ENCODE peak calls at places on chromosomes 11 and 22, in four cellular contexts. F, V, N and D are unnamed samples.

GRCh38 chr11:19735512-19735911 is 22.9 kb downstream of the NAV2 start:
- DNase-seq in V (peak), N (no peak), F (no peak), D (no peak)

GRCh38 chr22:20296598-20296997 is 23.3 kb downstream of the DGCR6L start:
- DNase-seq in N (no peak), V (peak), F (no peak), D (no peak)

GRCh38 chr22:25847451-25847850 is 105.5 kb downstream of the MYO18B start:
- DNase-seq in V (no peak), F (no peak), N (no peak), D (no peak)

GRCh38 chr11:122344281-122344680 is 228.3 kb upstream of the BLID start:
- DNase-seq in F (no peak), N (no peak), V (peak), D (no peak)

GRCh38 chr11:81237139-81237538 is 1496.5 kb downstream of the FAM181B start:
- DNase-seq in F (no peak), V (peak), N (peak), D (peak)

GRCh38 chr11:85526564-85526963 is 100.6 kb downstream of the DLG2 start:
- DNase-seq in N (no peak), F (no peak), V (no peak), D (no peak)

GRCh38 chr11:78832226-78832947 is 257.7 kb upstream of the NARS2 start:
- DNase-seq in N (no peak), F (no peak), V (no peak), D (no peak)

GRCh38 chr11:12269104-12269441 is 108.3 kb upstream of the PARVA start:
- DNase-seq in N (no peak), V (no peak), F (no peak), D (peak)

GRCh38 chr11:116605543-116605942 is 167.2 kb downstream of the BUD13 start:
- DNase-seq in N (peak), F (peak), V (peak), D (peak)

GRCh38 chr22:31630331-31631329 is 31.4 kb downstream of the PISD start:
- DNase-seq in F (peak), N (peak), V (peak), D (peak)

GRCh38 chr11:37353192-37353591 is 755.2 kb upstream of the RAG2 start:
- DNase-seq in V (no peak), F (no peak), N (no peak), D (no peak)

GRCh38 chr11:130031945-130032344 is 29.3 kb upstream of the PRDM10 start:
- DNase-seq in F (no peak), N (no peak), V (no peak), D (no peak)

GRCh38 chr11:117000039-117000740 is 98.0 kb downstream of the SIK3 start:
- DNase-seq in N (no peak), F (no peak), V (no peak), D (no peak)

GRCh38 chr11:102470257-102470656 is 17.7 kb upstream of the TMEM123 start:
- DNase-seq in F (no peak), N (no peak), V (no peak), D (no peak)

GRCh38 chr11:45993438-45994064 is 71.1 kb downstream of the LARGE2 start:
- DNase-seq in V (peak), F (peak), N (no peak), D (no peak)
- H3K9ac ChIP-seq in V (no peak), F (no peak), N (no peak), D (no peak)

GRCh38 chr11:113831314-113831713 is 44.1 kb downstream of the USP28 start:
- DNase-seq in F (no peak), V (no peak), N (no peak), D (no peak)
- H3K9ac ChIP-seq in F (no peak), V (no peak), N (no peak), D (no peak)

DNA sequence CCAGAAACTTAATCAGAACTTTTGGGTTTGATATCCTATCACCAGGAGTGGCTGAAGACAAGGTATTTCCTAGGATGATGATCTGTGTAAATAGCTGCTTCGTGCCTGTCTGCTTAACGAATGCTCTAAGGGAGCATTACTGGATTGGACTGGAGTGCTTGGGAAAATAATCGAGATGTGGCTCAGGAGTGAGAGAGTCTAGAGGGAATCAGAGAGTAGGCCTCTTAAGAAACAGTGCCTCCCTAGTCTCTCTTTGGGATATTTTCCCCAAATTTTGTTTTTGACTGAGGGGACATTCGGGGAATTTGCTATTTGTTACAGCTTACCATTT is 2.5 kb downstream of the MAML2 start:
- DNase-seq in F (no peak), V (peak), N (no peak), D (no peak)
- H3K9ac ChIP-seq in F (no peak), V (peak), N (no peak), D (no peak)

GRCh38 chr22:38345782-38346181 is 28.5 kb upstream of the CSNK1E start:
- DNase-seq in F (peak), N (no peak), V (no peak), D (no peak)

GRCh38 chr22:38347944-38348750 is 30.9 kb upstream of the CSNK1E start:
- DNase-seq in F (peak), V (no peak), N (no peak), D (no peak)

GRCh38 chr22:38346506-38346905 is 29.3 kb upstream of the CSNK1E start:
- DNase-seq in N (no peak), V (no peak), F (peak), D (no peak)

GRCh38 chr22:38348751-38349496 is 31.7 kb upstream of the CSNK1E start:
- DNase-seq in F (peak), V (no peak), N (no peak), D (no peak)

GRCh38 chr22:38347181-38347943 is 30.1 kb upstream of the CSNK1E start:
- DNase-seq in F (peak), N (no peak), V (no peak), D (no peak)
- H3K9ac ChIP-seq in F (no peak), N (no peak), V (no peak), D (no peak)

GRCh38 chr22:50310209-50310722 is 2.8 kb upstream of the PLXNB2 start:
- DNase-seq in N (peak), V (no peak), F (no peak), D (no peak)

GRCh38 chr22:50307891-50308596 is 598 bp upstream of the PLXNB2 start:
- DNase-seq in F (no peak), N (no peak), V (no peak), D (no peak)

GRCh38 chr22:50309601-50309991 is 2.1 kb upstream of the PLXNB2 start:
- DNase-seq in F (no peak), V (no peak), N (no peak), D (no peak)

GRCh38 chr22:50308597-50308935 is 1.1 kb upstream of the PLXNB2 start:
- DNase-seq in V (peak), F (peak), N (peak), D (peak)

GRCh38 chr22:50308986-50309600 is 1.6 kb upstream of the PLXNB2 start:
- DNase-seq in F (no peak), V (no peak), N (no peak), D (no peak)
- H3K9ac ChIP-seq in F (no peak), V (peak), N (no peak), D (no peak)

DNA sequence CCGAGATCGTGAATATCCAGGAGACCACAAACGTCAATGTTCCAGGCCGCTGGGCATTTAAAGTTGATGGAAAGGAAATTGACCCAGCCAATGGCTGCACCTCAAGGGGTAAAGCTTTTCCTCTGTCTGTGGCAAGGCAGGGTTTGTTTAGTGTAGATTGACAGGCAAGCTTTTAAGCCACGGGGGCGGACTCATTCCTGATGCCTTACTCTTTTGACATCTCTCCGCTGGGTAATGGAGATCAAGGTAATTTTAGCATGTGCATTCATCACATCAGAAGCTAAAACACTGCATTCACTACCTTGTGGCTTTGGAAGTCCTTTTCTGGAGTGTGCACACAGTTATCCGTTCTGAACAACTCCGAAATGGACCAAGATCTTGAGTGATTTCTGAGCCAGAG is 12.6 kb downstream of the TECTA start:
- DNase-seq in N (peak), F (peak), V (no peak), D (no peak)
- H3K9ac ChIP-seq in N (no peak), F (no peak), V (no peak), D (no peak)

DNA sequence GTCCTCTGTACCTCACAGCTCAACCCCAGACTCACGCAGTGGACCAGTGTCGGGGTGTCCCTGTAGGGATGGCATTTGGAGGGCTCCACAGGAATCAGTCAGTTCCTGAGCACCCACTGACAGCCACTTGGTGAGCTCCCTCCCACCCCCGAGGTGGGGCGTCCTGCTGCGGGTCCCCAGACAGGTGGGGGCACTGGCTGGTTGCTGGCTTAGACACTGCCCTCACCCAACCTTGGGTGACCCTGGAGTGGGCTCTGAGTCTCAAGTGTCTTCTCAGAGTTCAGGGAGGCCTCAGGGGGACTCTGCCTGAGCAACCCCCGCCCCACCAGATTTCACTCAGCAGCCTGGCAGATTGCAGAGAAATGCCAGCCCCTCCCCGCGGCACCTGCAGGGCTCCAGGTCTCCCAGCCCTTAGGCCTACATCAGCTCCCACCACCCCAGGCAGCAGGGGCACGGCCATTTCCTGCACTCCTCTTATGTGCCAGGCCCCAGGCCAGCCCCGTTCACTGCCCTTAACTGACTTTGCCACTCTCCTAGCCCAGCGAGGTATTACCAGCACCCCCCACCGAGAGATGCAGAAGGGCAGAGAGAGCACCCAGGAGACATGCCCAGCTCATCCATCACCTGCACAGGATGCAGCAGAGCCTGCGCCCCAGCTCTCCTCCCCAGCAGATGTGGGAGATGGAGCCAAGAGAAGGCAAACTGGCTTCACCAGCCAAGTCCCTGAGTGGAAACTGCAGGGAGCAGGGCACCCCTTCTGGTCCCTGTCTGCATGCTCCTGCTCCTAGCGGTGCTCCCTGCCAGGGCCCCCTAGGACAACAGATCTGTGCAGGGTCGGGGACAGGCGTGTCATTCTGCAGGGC is 2.4 kb downstream of the PRR5 start:
- DNase-seq in N (no peak), V (no peak), F (no peak), D (no peak)
- H3K9ac ChIP-seq in N (no peak), V (no peak), F (no peak), D (no peak)

GRCh38 chr11:43680521-43681505 is at the start of gene HSD17B12:
- DNase-seq in V (peak), F (peak), N (peak), D (peak)
- H3K9ac ChIP-seq in V (peak), F (peak), N (peak), D (peak)

DNA sequence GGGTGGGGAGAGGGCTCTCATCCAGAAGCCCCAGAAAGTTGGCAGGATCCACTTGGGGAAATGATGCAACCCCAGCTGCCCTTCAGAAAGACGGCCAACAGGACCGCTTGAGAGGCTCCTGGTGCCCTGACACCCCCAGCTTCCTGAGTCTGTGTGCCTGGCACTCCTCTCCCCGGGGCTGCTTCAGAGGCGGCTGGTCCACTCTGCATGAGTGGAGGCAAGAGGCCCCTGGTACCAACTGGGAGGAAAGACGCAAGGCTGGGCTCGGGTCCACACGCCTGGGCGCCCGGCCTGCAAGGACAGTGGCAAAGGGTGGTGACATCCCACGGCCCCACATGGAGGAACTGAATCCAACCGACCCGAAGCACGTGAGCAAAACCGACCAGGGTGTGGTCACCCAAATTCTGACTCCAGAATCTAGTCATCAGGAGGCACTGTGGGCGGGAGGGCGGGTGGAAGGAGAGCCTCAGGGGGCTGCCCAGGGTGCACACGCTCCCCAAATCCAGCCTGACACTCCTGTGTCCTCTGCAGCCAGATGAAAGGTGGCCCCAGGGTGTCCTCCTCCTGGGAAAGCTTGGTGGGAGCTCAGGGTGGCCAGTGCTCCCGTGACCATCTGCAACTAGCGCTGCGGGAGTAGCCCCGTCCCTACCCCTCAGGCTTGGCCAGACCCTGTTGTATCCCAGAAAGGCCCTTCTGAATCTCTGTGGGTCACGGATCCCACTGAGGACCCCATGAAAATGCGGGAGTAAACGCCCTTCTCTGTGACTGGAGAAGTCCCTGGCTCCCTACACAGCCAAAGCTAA is 3.7 kb downstream of the RNH1 start:
- DNase-seq in F (peak), N (no peak), V (peak), D (no peak)
- H3K9ac ChIP-seq in F (no peak), N (no peak), V (peak), D (no peak)

GRCh38 chr11:62552931-62553838 is 6.6 kb upstream of the AHNAK start:
- DNase-seq in F (peak), N (peak), V (peak), D (peak)
- H3K9ac ChIP-seq in F (peak), N (no peak), V (peak), D (peak)